ENCODE peak calls at places on chromosomes 2 and 18, in nine cellular contexts. Y is fibroblast of lung, H is foreskin fibroblast, B is PC-3, D is esophagus squamous epithelium, A is lower leg skin, T is kidney, O is left lung, P is cardiac muscle cell. I is an unnamed sample.

GRCh38 chr2:155368934-155369333 is 670.4 kb downstream of the KCNJ3 start:
- DNase-seq in Y (peak), H (no peak), B (peak), D (no peak), A (no peak), T (no peak), O (no peak), P (peak), I (peak)

GRCh38 chr2:174874081-174874480 is 109.8 kb upstream of the CHRNA1 start:
- DNase-seq in Y (peak), H (no peak), B (no peak), D (no peak), A (no peak), T (no peak), O (no peak), P (peak), I (no peak)

GRCh38 chr2:85886585-85886984 is 2.2 kb downstream of the ST3GAL5 start:
- DNase-seq in Y (peak), H (peak), B (peak), D (no peak), A (peak), T (peak), O (peak), P (peak), I (peak)

GRCh38 chr2:172438064-172438421 is 10.7 kb downstream of the ITGA6 start:
- DNase-seq in Y (no peak), H (no peak), B (peak), D (no peak), A (no peak), T (no peak), O (no peak), P (no peak), I (no peak)

GRCh38 chr18:28512357-28512756 is 335.4 kb upstream of the CDH2 start:
- DNase-seq in Y (no peak), H (no peak), B (no peak), D (no peak), A (no peak), T (no peak), O (no peak), P (peak), I (no peak)

GRCh38 chr2:133434962-133435668 is 133.1 kb downstream of the NCKAP5 start:
- DNase-seq in Y (peak), H (no peak), B (peak), D (no peak), A (no peak), T (no peak), O (no peak), P (peak), I (no peak)

GRCh38 chr18:78069784-78070664 is 820.4 kb downstream of the GALR1 start:
- DNase-seq in Y (no peak), H (no peak), B (no peak), D (no peak), A (no peak), T (no peak), O (no peak), P (no peak), I (no peak)

GRCh38 chr2:13652531-13653313 is 936.0 kb downstream of the TRIB2 start:
- DNase-seq in Y (peak), H (peak), B (peak), D (no peak), A (no peak), T (no peak), O (no peak), P (no peak), I (peak)

GRCh38 chr2:88829607-88830463 is 138.4 kb downstream of the RPIA start:
- DNase-seq in Y (no peak), H (no peak), B (no peak), D (no peak), A (no peak), T (no peak), O (no peak), P (no peak), I (no peak)

GRCh38 chr2:144524190-144524957 is 4.5 kb upstream of the ZEB2 start:
- DNase-seq in Y (peak), H (no peak), B (no peak), D (no peak), A (peak), T (peak), O (peak), P (peak), I (peak)

GRCh38 chr2:68766378-68766845 is 31.8 kb downstream of the ARHGAP25 start:
- DNase-seq in Y (peak), H (no peak), B (no peak), D (peak), A (peak), T (no peak), O (peak), P (peak), I (peak)

GRCh38 chr2:68292108-68292710 is 27.5 kb downstream of the CNRIP1 start:
- DNase-seq in Y (peak), H (no peak), B (peak), D (no peak), A (no peak), T (no peak), O (no peak), P (peak), I (peak)

GRCh38 chr2:219344756-219345458 is 12.4 kb upstream of the RESP18 start:
- DNase-seq in Y (peak), H (peak), B (peak), D (no peak), A (peak), T (no peak), O (peak), P (peak), I (no peak)

GRCh38 chr18:14978962-14979535 is 231.1 kb downstream of the ANKRD30B start:
- DNase-seq in Y (no peak), H (no peak), B (peak), D (no peak), A (peak), T (no peak), O (no peak), P (no peak), I (peak)

GRCh38 chr2:149094217-149095015 is 55.9 kb downstream of the LYPD6B start:
- DNase-seq in Y (peak), H (no peak), B (no peak), D (no peak), A (no peak), T (no peak), O (no peak), P (peak), I (no peak)

GRCh38 chr2:30577151-30577550 is 130.1 kb downstream of the LCLAT1 start:
- DNase-seq in Y (no peak), H (no peak), B (no peak), D (no peak), A (no peak), T (no peak), O (no peak), P (no peak), I (no peak)

GRCh38 chr2:101617786-101618185 is 79.7 kb upstream of the MAP4K4 start:
- DNase-seq in Y (peak), H (no peak), B (no peak), D (no peak), A (no peak), T (no peak), O (no peak), P (no peak), I (no peak)

GRCh38 chr18:55861266-55861665 is 273.3 kb upstream of the TCF4 start:
- DNase-seq in Y (peak), H (peak), B (peak), D (no peak), A (no peak), T (no peak), O (no peak), P (peak), I (no peak)

GRCh38 chr2:176643711-176644110 is 374.5 kb downstream of the MTX2 start:
- DNase-seq in Y (peak), H (peak), B (no peak), D (no peak), A (peak), T (peak), O (no peak), P (peak), I (peak)

GRCh38 chr18:3584897-3585460 is 135.0 kb downstream of the TGIF1 start:
- DNase-seq in Y (no peak), H (no peak), B (peak), D (no peak), A (no peak), T (no peak), O (no peak), P (no peak), I (peak)

GRCh38 chr2:190181066-190181681 is 118.6 kb upstream of the MSTN start:
- DNase-seq in Y (no peak), H (peak), B (no peak), D (no peak), A (no peak), T (no peak), O (no peak), P (no peak), I (peak)

GRCh38 chr2:190182071-190182524 is 119.6 kb upstream of the MSTN start:
- DNase-seq in Y (no peak), H (no peak), B (no peak), D (no peak), A (no peak), T (no peak), O (no peak), P (no peak), I (peak)

GRCh38 chr2:190180313-190181065 is 118.0 kb upstream of the MSTN start:
- DNase-seq in Y (peak), H (peak), B (no peak), D (no peak), A (peak), T (peak), O (peak), P (peak), I (peak)

GRCh38 chr2:190178066-190178722 is 115.7 kb upstream of the MSTN start:
- DNase-seq in Y (no peak), H (no peak), B (no peak), D (no peak), A (peak), T (no peak), O (no peak), P (no peak), I (no peak)

GRCh38 chr2:190179754-190180312 is 117.3 kb upstream of the MSTN start:
- DNase-seq in Y (no peak), H (no peak), B (no peak), D (no peak), A (peak), T (no peak), O (no peak), P (no peak), I (peak)
- H3K4me3 ChIP-seq in Y (peak), H (peak), B (no peak), D (peak), A (peak), T (peak), O (peak), P (peak), I (peak)

DNA sequence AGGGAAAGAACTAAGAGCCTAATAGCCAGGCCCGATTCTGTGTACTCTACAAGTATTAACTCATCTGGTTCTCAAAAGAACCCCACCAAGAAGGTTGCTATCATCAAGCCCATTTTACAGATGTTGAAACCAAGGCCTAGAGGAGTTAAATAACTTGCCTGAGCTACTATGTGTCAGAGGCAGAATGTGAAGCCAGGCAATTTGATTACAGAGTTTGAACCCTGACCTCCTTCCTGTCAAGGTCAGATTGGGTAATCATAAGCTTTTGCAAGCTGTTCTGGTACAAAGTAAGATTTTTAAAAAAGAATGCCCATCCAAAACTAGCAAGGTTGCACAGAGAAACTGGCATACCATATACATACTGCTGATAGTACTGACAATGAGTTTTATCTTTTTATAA is 227.1 kb downstream of the HAUS1 start:
- DNase-seq in Y (no peak), H (no peak), B (no peak), D (no peak), A (no peak), T (no peak), O (no peak), P (no peak), I (peak)
- H3K4me3 ChIP-seq in Y (no peak), H (no peak), B (no peak), D (no peak), A (no peak), T (no peak), O (no peak), P (no peak), I (no peak)

GRCh38 chr2:79181617-79182016 is 22.1 kb upstream of the REG3A start:
- DNase-seq in Y (no peak), H (no peak), B (no peak), D (no peak), A (no peak), T (no peak), O (no peak), P (no peak), I (no peak)
- H3K4me3 ChIP-seq in Y (no peak), H (no peak), B (no peak), D (no peak), A (no peak), T (no peak), O (no peak), P (no peak), I (no peak)

DNA sequence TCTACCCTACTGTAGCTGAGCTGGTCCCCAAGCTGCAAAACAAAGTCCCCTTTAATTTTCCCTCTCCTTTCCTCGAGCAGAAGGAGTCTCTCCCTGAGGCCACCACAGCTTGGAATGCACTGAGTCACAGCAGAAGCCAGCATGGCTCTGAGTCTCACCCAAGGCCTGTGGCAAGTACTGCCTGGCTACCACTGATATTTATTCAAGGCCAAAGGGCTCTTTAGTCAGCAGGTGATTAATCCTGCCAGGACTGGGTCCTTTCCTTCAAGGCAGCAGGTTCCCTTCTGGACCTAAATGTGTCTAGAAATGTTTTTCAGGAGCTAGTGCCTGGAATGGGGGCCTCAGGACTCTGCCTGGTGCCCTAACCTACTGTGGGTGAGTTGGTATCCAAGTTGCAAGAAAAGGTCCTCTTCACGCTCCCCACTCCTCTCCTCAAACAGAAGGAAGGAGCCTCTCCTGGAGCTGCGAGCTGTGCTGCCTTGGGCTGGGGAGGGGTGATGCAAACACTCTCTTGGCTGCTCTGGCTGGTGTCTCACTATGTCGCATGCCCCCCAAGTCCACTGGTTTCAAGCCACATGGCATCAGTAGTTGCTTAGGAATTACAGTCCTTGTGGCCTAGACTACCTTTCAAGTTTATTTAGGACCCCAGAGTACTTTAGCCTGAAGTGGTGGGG is 53.4 kb downstream of the CD28 start:
- DNase-seq in Y (peak), H (peak), B (peak), D (no peak), A (no peak), T (no peak), O (no peak), P (peak), I (no peak)
- H3K4me3 ChIP-seq in Y (no peak), H (no peak), B (peak), D (no peak), A (no peak), T (no peak), O (no peak), P (no peak), I (no peak)

GRCh38 chr2:105784577-105784976 is 39.9 kb downstream of the NCK2 start:
- DNase-seq in Y (no peak), H (no peak), B (no peak), D (no peak), A (peak), T (no peak), O (no peak), P (no peak), I (peak)

GRCh38 chr2:105782123-105782522 is 37.4 kb downstream of the NCK2 start:
- DNase-seq in Y (no peak), H (no peak), B (no peak), D (no peak), A (no peak), T (no peak), O (no peak), P (no peak), I (peak)

GRCh38 chr2:105783972-105784371 is 39.3 kb downstream of the NCK2 start:
- DNase-seq in Y (no peak), H (no peak), B (no peak), D (no peak), A (peak), T (no peak), O (no peak), P (no peak), I (no peak)

GRCh38 chr2:105782646-105783045 is 37.9 kb downstream of the NCK2 start:
- DNase-seq in Y (no peak), H (no peak), B (no peak), D (no peak), A (peak), T (no peak), O (no peak), P (no peak), I (no peak)

GRCh38 chr2:105783151-105783738 is 38.5 kb downstream of the NCK2 start:
- DNase-seq in Y (no peak), H (no peak), B (no peak), D (no peak), A (peak), T (no peak), O (no peak), P (no peak), I (no peak)
- H3K4me3 ChIP-seq in Y (no peak), H (no peak), B (no peak), D (no peak), A (no peak), T (no peak), O (no peak), P (no peak), I (no peak)